ENCODE peak calls at places on chromosomes 16 and 17, in five cellular contexts. One of them, this sample, is unnamed.

GRCh38 chr17:49249890-49250522 is 19.4 kb upstream of the PHOSPHO1 start:
- DNase-seq in bronchial epithelial cell: no peak
- DNase-seq in NCI-H1105: no peak
- DNase-seq in cerebellar nuclear complex: no peak
- DNase-seq in AG04450: no peak
- DNase-seq in this sample: no peak

GRCh38 chr16:86229866-86230656 is 280.3 kb upstream of the FOXF1 start:
- DNase-seq in bronchial epithelial cell: no peak
- DNase-seq in NCI-H1105: no peak
- DNase-seq in cerebellar nuclear complex: no peak
- DNase-seq in AG04450: no peak
- DNase-seq in this sample: no peak

GRCh38 chr17:77865109-77865611 is 93.3 kb upstream of the TNRC6C start:
- DNase-seq in bronchial epithelial cell: no peak
- DNase-seq in NCI-H1105: no peak
- DNase-seq in cerebellar nuclear complex: no peak
- DNase-seq in AG04450: no peak
- DNase-seq in this sample: no peak

GRCh38 chr17:40541060-40541872 is 24.0 kb downstream of the CCR7 start:
- DNase-seq in bronchial epithelial cell: no peak
- DNase-seq in NCI-H1105: no peak
- DNase-seq in cerebellar nuclear complex: no peak
- DNase-seq in AG04450: no peak
- DNase-seq in this sample: no peak

GRCh38 chr17:60685437-60685836 is 7.8 kb downstream of the BCAS3 start:
- DNase-seq in bronchial epithelial cell: no peak
- DNase-seq in NCI-H1105: no peak
- DNase-seq in cerebellar nuclear complex: no peak
- DNase-seq in AG04450: no peak
- DNase-seq in this sample: no peak

GRCh38 chr16:89293276-89294143 is 76.0 kb downstream of the ZNF778 start:
- DNase-seq in bronchial epithelial cell: no peak
- DNase-seq in NCI-H1105: no peak
- DNase-seq in cerebellar nuclear complex: no peak
- DNase-seq in AG04450: no peak
- DNase-seq in this sample: no peak

GRCh38 chr17:78875738-78876597 is 27.0 kb downstream of the CEP295NL start:
- DNase-seq in bronchial epithelial cell: no peak
- DNase-seq in NCI-H1105: no peak
- DNase-seq in cerebellar nuclear complex: no peak
- DNase-seq in AG04450: no peak
- DNase-seq in this sample: no peak

GRCh38 chr17:19686400-19687090 is 29.8 kb downstream of the SLC47A2 start:
- DNase-seq in bronchial epithelial cell: no peak
- DNase-seq in NCI-H1105: no peak
- DNase-seq in cerebellar nuclear complex: no peak
- DNase-seq in AG04450: no peak
- DNase-seq in this sample: no peak

GRCh38 chr16:79278506-79278905 is 322.0 kb downstream of the MAF start:
- DNase-seq in bronchial epithelial cell: no peak
- DNase-seq in NCI-H1105: no peak
- DNase-seq in cerebellar nuclear complex: no peak
- DNase-seq in AG04450: no peak
- DNase-seq in this sample: peak; percentile 21

GRCh38 chr17:75130632-75131277 is 787 bp downstream of the NT5C start:
- DNase-seq in bronchial epithelial cell: peak; percentile 43
- DNase-seq in NCI-H1105: no peak
- DNase-seq in cerebellar nuclear complex: peak; percentile 73
- DNase-seq in AG04450: no peak
- DNase-seq in this sample: no peak

GRCh38 chr17:80163315-80163714 is 6.5 kb upstream of the CARD14 start:
- DNase-seq in bronchial epithelial cell: no peak
- DNase-seq in NCI-H1105: no peak
- DNase-seq in cerebellar nuclear complex: no peak
- DNase-seq in AG04450: no peak
- DNase-seq in this sample: no peak

GRCh38 chr17:50347087-50347893 is 1.4 kb downstream of the XYLT2 start:
- DNase-seq in bronchial epithelial cell: no peak
- DNase-seq in NCI-H1105: no peak
- DNase-seq in cerebellar nuclear complex: no peak
- DNase-seq in AG04450: no peak
- DNase-seq in this sample: no peak

GRCh38 chr16:18803569-18804462 is 2.5 kb upstream of the ARL6IP1 start:
- DNase-seq in bronchial epithelial cell: peak; percentile 56
- DNase-seq in NCI-H1105: no peak
- DNase-seq in cerebellar nuclear complex: no peak
- DNase-seq in AG04450: no peak
- DNase-seq in this sample: no peak

GRCh38 chr16:80274576-80275191 is 266.1 kb upstream of the DYNLRB2 start:
- DNase-seq in bronchial epithelial cell: peak; percentile 89
- DNase-seq in NCI-H1105: no peak
- DNase-seq in cerebellar nuclear complex: no peak
- DNase-seq in AG04450: peak; percentile 58
- DNase-seq in this sample: no peak

GRCh38 chr16:89383095-89384003 is 107.0 kb downstream of the ANKRD11 start:
- DNase-seq in bronchial epithelial cell: peak; percentile 76
- DNase-seq in NCI-H1105: no peak
- DNase-seq in cerebellar nuclear complex: no peak
- DNase-seq in AG04450: no peak
- DNase-seq in this sample: no peak

GRCh38 chr17:67779098-67779672 is 46.1 kb upstream of the BPTF start:
- DNase-seq in bronchial epithelial cell: peak; percentile 4
- DNase-seq in NCI-H1105: no peak
- DNase-seq in cerebellar nuclear complex: no peak
- DNase-seq in AG04450: no peak
- DNase-seq in this sample: no peak

GRCh38 chr16:67255553-67256030 is 6.8 kb downstream of the SLC9A5 start:
- DNase-seq in bronchial epithelial cell: no peak
- DNase-seq in NCI-H1105: no peak
- DNase-seq in cerebellar nuclear complex: no peak
- DNase-seq in AG04450: no peak
- DNase-seq in this sample: no peak

GRCh38 chr17:35788504-35788998 is 6.9 kb downstream of the MMP28 start:
- DNase-seq in bronchial epithelial cell: peak; percentile 98
- DNase-seq in NCI-H1105: no peak
- DNase-seq in cerebellar nuclear complex: no peak
- DNase-seq in AG04450: no peak
- DNase-seq in this sample: no peak

GRCh38 chr17:68378202-68379149 is 78.8 kb downstream of the WIPI1 start:
- DNase-seq in bronchial epithelial cell: peak; percentile 66
- DNase-seq in NCI-H1105: no peak
- DNase-seq in cerebellar nuclear complex: peak; percentile 30
- DNase-seq in AG04450: peak; percentile 78
- DNase-seq in this sample: no peak

GRCh38 chr16:89409161-89409711 is 81.1 kb downstream of the ANKRD11 start:
- DNase-seq in bronchial epithelial cell: peak; percentile 75
- DNase-seq in NCI-H1105: no peak
- DNase-seq in cerebellar nuclear complex: no peak
- DNase-seq in AG04450: no peak
- DNase-seq in this sample: no peak

GRCh38 chr16:22321340-22322001 is 24.3 kb downstream of the POLR3E start:
- DNase-seq in bronchial epithelial cell: peak; percentile 66
- DNase-seq in NCI-H1105: peak; percentile 34
- DNase-seq in cerebellar nuclear complex: peak; percentile 65
- DNase-seq in AG04450: peak; percentile 47
- DNase-seq in this sample: peak; percentile 3

GRCh38 chr17:15456972-15457722 is 10.3 kb downstream of the CDRT4 start:
- DNase-seq in bronchial epithelial cell: no peak
- DNase-seq in NCI-H1105: no peak
- DNase-seq in cerebellar nuclear complex: peak; percentile 58
- DNase-seq in AG04450: peak; percentile 80
- DNase-seq in this sample: peak; percentile 40